ENCODE peak calls at places on chromosome 5, in six cellular contexts. One of them, this sample, is unnamed.

GRCh38 chr5:53038196-53038847 is 49.2 kb downstream of the ITGA2 start:
- DNase-seq in spleen: no peak
- DNase-seq in prostate gland: no peak
- DNase-seq in H1: no peak
- DNase-seq in stomach: no peak
- DNase-seq in GM23338: no peak
- DNase-seq in this sample: no peak

GRCh38 chr5:173868096-173868879 is 19.9 kb upstream of the CPEB4 start:
- DNase-seq in spleen: no peak
- DNase-seq in prostate gland: peak
- DNase-seq in H1: no peak
- DNase-seq in stomach: peak
- DNase-seq in GM23338: no peak
- DNase-seq in this sample: no peak

GRCh38 chr5:144971067-144971850 is 800.6 kb downstream of the KCTD16 start:
- DNase-seq in spleen: no peak
- DNase-seq in prostate gland: no peak
- DNase-seq in H1: no peak
- DNase-seq in stomach: no peak
- DNase-seq in GM23338: no peak
- DNase-seq in this sample: no peak

GRCh38 chr5:129459485-129460120 is 495 bp upstream of the ADAMTS19 start:
- DNase-seq in spleen: peak
- DNase-seq in prostate gland: no peak
- DNase-seq in H1: peak
- DNase-seq in stomach: no peak
- DNase-seq in GM23338: peak
- DNase-seq in this sample: no peak

GRCh38 chr5:61603211-61603908 is 271.3 kb downstream of the ZSWIM6 start:
- DNase-seq in spleen: no peak
- DNase-seq in prostate gland: peak
- DNase-seq in H1: no peak
- DNase-seq in stomach: no peak
- DNase-seq in GM23338: peak
- DNase-seq in this sample: no peak

GRCh38 chr5:91417219-91417618 is 34.1 kb upstream of the ARRDC3 start:
- DNase-seq in spleen: no peak
- DNase-seq in prostate gland: no peak
- DNase-seq in H1: no peak
- DNase-seq in stomach: no peak
- DNase-seq in GM23338: no peak
- DNase-seq in this sample: no peak

GRCh38 chr5:129363991-129364390 is 96.1 kb upstream of the ADAMTS19 start:
- DNase-seq in spleen: no peak
- DNase-seq in prostate gland: no peak
- DNase-seq in H1: no peak
- DNase-seq in stomach: no peak
- DNase-seq in GM23338: no peak
- DNase-seq in this sample: no peak

GRCh38 chr5:73170522-73170921 is 2.5 kb upstream of the TMEM174 start:
- DNase-seq in spleen: no peak
- DNase-seq in prostate gland: no peak
- DNase-seq in H1: peak
- DNase-seq in stomach: no peak
- DNase-seq in GM23338: peak
- DNase-seq in this sample: no peak

GRCh38 chr5:143515829-143516228 is 112.3 kb upstream of the NR3C1 start:
- DNase-seq in spleen: no peak
- DNase-seq in prostate gland: no peak
- DNase-seq in H1: no peak
- DNase-seq in stomach: no peak
- DNase-seq in GM23338: no peak
- DNase-seq in this sample: no peak

GRCh38 chr5:6510132-6510531 is 61.5 kb downstream of the UBE2QL1 start:
- DNase-seq in spleen: no peak
- DNase-seq in prostate gland: no peak
- DNase-seq in H1: no peak
- DNase-seq in stomach: no peak
- DNase-seq in GM23338: no peak
- DNase-seq in this sample: no peak

GRCh38 chr5:177605078-177605477 is 5.1 kb downstream of the B4GALT7 start:
- DNase-seq in spleen: no peak
- DNase-seq in prostate gland: no peak
- DNase-seq in H1: no peak
- DNase-seq in stomach: no peak
- DNase-seq in GM23338: no peak
- DNase-seq in this sample: no peak

GRCh38 chr5:131607418-131607817 is 27.6 kb downstream of the RAPGEF6 start:
- DNase-seq in spleen: no peak
- DNase-seq in prostate gland: no peak
- DNase-seq in H1: no peak
- DNase-seq in stomach: no peak
- DNase-seq in GM23338: no peak
- DNase-seq in this sample: no peak

GRCh38 chr5:4627887-4628286 is 512.2 kb upstream of the ADAMTS16 start:
- DNase-seq in spleen: no peak
- DNase-seq in prostate gland: no peak
- DNase-seq in H1: no peak
- DNase-seq in stomach: no peak
- DNase-seq in GM23338: no peak
- DNase-seq in this sample: no peak

GRCh38 chr5:27129926-27130325 is 91.5 kb upstream of the CDH9 start:
- DNase-seq in spleen: no peak
- DNase-seq in prostate gland: no peak
- DNase-seq in H1: no peak
- DNase-seq in stomach: no peak
- DNase-seq in GM23338: no peak
- DNase-seq in this sample: no peak

GRCh38 chr5:1195916-1196315 is 5.5 kb upstream of the SLC6A19 start:
- DNase-seq in spleen: no peak
- DNase-seq in prostate gland: no peak
- DNase-seq in H1: no peak
- DNase-seq in stomach: no peak
- DNase-seq in GM23338: no peak
- DNase-seq in this sample: no peak

GRCh38 chr5:172647341-172648007 is 6.4 kb downstream of the NEURL1B start:
- DNase-seq in spleen: no peak
- DNase-seq in prostate gland: no peak
- DNase-seq in H1: no peak
- DNase-seq in stomach: no peak
- DNase-seq in GM23338: no peak
- DNase-seq in this sample: no peak

GRCh38 chr5:55306641-55307382 is 682 bp downstream of the DHX29 start:
- DNase-seq in spleen: no peak
- DNase-seq in prostate gland: no peak
- DNase-seq in H1: no peak
- DNase-seq in stomach: no peak
- DNase-seq in GM23338: no peak
- DNase-seq in this sample: no peak

GRCh38 chr5:14739538-14739937 is 75.0 kb downstream of the OTULIN start:
- DNase-seq in spleen: no peak
- DNase-seq in prostate gland: no peak
- DNase-seq in H1: no peak
- DNase-seq in stomach: no peak
- DNase-seq in GM23338: no peak
- DNase-seq in this sample: no peak

GRCh38 chr5:143347698-143348344 is 55.7 kb downstream of the NR3C1 start:
- DNase-seq in spleen: no peak
- DNase-seq in prostate gland: no peak
- DNase-seq in H1: no peak
- DNase-seq in stomach: no peak
- DNase-seq in GM23338: no peak
- DNase-seq in this sample: no peak

GRCh38 chr5:181217805-181218065 is 5.3 kb upstream of the TRIM41 start:
- DNase-seq in spleen: peak
- DNase-seq in prostate gland: no peak
- DNase-seq in H1: no peak
- DNase-seq in stomach: no peak
- DNase-seq in GM23338: no peak
- DNase-seq in this sample: no peak

GRCh38 chr5:42715791-42716190 is 40.8 kb upstream of the CCDC152 start:
- DNase-seq in spleen: no peak
- DNase-seq in prostate gland: no peak
- DNase-seq in H1: no peak
- DNase-seq in stomach: no peak
- DNase-seq in GM23338: no peak
- DNase-seq in this sample: no peak

GRCh38 chr5:169395136-169395535 is 94.2 kb upstream of the SLIT3 start:
- DNase-seq in spleen: no peak
- DNase-seq in prostate gland: no peak
- DNase-seq in H1: no peak
- DNase-seq in stomach: no peak
- DNase-seq in GM23338: no peak
- DNase-seq in this sample: no peak

GRCh38 chr5:32852535-32852934 is 141.4 kb downstream of the NPR3 start:
- DNase-seq in spleen: no peak
- DNase-seq in prostate gland: no peak
- DNase-seq in H1: peak
- DNase-seq in stomach: no peak
- DNase-seq in GM23338: peak
- DNase-seq in this sample: no peak

GRCh38 chr5:57900356-57900944 is 417.8 kb upstream of the ACTBL2 start:
- DNase-seq in spleen: no peak
- DNase-seq in prostate gland: no peak
- DNase-seq in H1: no peak
- DNase-seq in stomach: no peak
- DNase-seq in GM23338: no peak
- DNase-seq in this sample: no peak

GRCh38 chr5:36264202-36264760 is 22.6 kb upstream of the NADK2 start:
- DNase-seq in spleen: no peak
- DNase-seq in prostate gland: no peak
- DNase-seq in H1: no peak
- DNase-seq in stomach: no peak
- DNase-seq in GM23338: no peak
- DNase-seq in this sample: no peak

GRCh38 chr5:135833521-135833920 is 942 bp upstream of the SLC25A48 start:
- DNase-seq in spleen: peak
- DNase-seq in prostate gland: no peak
- DNase-seq in H1: no peak
- DNase-seq in stomach: no peak
- DNase-seq in GM23338: no peak
- DNase-seq in this sample: no peak

GRCh38 chr5:147568710-147569109 is 58.8 kb upstream of the DPYSL3 start:
- DNase-seq in spleen: no peak
- DNase-seq in prostate gland: no peak
- DNase-seq in H1: no peak
- DNase-seq in stomach: no peak
- DNase-seq in GM23338: peak
- DNase-seq in this sample: no peak

GRCh38 chr5:146903789-146904188 is 25.2 kb upstream of the PPP2R2B start:
- DNase-seq in spleen: no peak
- DNase-seq in prostate gland: no peak
- DNase-seq in H1: no peak
- DNase-seq in stomach: no peak
- DNase-seq in GM23338: no peak
- DNase-seq in this sample: no peak

DNA sequence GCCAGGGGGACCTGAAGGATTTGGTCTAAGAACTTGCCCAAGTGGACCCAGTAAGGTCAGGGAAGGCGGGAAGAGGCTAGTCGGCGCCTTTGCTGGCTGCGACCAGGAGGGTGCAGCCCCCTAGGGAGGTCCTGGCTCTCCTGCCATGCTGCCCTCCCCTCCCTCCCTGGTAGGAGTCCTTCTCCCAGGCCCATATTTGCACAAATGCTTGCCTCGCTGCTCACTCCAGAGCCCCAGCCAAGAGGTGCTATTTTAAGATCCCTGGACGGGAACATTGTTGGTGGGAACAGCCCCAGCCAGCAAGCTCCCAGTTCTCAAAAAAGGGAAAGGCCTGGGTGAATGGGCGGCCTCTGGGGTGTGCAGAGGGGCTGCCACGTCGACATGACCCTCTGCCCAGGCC is 4.3 kb upstream of the IL17B start:
- DNase-seq in spleen: no peak
- DNase-seq in prostate gland: no peak
- DNase-seq in H1: no peak
- DNase-seq in stomach: no peak
- DNase-seq in GM23338: no peak
- DNase-seq in this sample: no peak
- TF ChIP-seq POLR2AphosphoS5 in spleen: no peak
- TF ChIP-seq POLR2AphosphoS5 in prostate gland: peak
- TF ChIP-seq POLR2AphosphoS5 in H1: no peak
- TF ChIP-seq POLR2AphosphoS5 in stomach: peak
- TF ChIP-seq POLR2AphosphoS5 in GM23338: no peak
- TF ChIP-seq POLR2AphosphoS5 in this sample: no peak

GRCh38 chr5:134142806-134143205 is 28.3 kb downstream of the TCF7 start:
- DNase-seq in spleen: peak
- DNase-seq in prostate gland: no peak
- DNase-seq in H1: peak
- DNase-seq in stomach: peak
- DNase-seq in GM23338: no peak
- DNase-seq in this sample: no peak
- TF ChIP-seq POLR2AphosphoS5 in spleen: peak
- TF ChIP-seq POLR2AphosphoS5 in prostate gland: no peak
- TF ChIP-seq POLR2AphosphoS5 in H1: peak
- TF ChIP-seq POLR2AphosphoS5 in stomach: no peak
- TF ChIP-seq POLR2AphosphoS5 in GM23338: no peak
- TF ChIP-seq POLR2AphosphoS5 in this sample: no peak

DNA sequence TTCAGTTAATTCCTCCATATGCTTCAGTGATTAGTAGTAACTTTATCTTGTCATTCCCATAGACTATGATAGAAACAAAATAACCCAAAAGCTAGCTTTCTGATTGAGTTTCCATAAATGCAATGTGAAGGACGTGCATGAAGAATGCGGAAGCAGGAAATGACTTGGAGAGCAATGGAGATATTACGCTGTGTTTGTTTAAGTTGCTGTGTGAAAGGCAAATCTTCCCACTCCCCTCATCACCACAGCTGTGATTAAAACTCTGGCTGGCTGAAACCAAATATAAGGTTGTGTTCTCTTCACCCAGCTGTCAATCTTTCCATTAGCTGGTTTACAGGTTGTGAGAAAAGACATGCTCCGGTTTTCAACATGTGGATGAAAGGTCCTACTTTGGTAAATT is 83.9 kb downstream of the NR2F1-AS1 start:
- DNase-seq in spleen: no peak
- DNase-seq in prostate gland: no peak
- DNase-seq in H1: no peak
- DNase-seq in stomach: no peak
- DNase-seq in GM23338: no peak
- DNase-seq in this sample: no peak
- TF ChIP-seq POLR2AphosphoS5 in spleen: no peak
- TF ChIP-seq POLR2AphosphoS5 in prostate gland: no peak
- TF ChIP-seq POLR2AphosphoS5 in H1: no peak
- TF ChIP-seq POLR2AphosphoS5 in stomach: no peak
- TF ChIP-seq POLR2AphosphoS5 in GM23338: no peak
- TF ChIP-seq POLR2AphosphoS5 in this sample: no peak

DNA sequence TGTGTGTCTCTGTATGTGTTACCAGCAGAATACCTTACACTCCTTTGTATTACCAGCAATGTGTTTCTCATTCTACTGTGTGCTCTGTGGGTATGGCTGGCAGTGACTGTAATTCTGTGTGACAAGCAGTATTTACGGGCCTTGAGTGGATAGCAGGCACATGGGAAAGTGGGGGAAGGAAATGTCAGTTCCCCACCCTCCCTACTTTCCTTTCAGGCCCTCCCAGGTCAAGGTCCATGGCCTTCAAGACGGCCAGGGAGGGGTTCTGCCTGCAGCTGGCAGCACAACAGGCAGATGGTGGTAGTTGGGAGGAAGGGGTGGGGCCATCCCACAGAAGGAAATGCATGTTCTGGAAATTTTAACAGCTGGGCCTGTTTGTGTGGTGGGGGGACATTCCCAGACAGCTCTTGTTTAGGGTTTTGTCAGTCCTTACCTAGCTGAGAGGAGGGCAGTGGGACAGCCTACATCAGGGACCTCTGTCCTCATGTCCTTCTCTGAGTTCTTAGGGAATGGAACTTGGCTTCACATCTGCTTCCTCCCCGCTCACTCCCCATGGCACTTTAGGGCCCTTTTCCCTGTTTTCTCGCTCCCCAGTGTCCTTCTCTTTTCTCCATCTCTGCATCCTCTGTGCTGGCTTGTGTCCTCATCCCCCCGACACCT is 14.6 kb upstream of the TNIP1 start:
- DNase-seq in spleen: no peak
- DNase-seq in prostate gland: no peak
- DNase-seq in H1: no peak
- DNase-seq in stomach: peak
- DNase-seq in GM23338: no peak
- DNase-seq in this sample: no peak
- TF ChIP-seq POLR2AphosphoS5 in spleen: no peak
- TF ChIP-seq POLR2AphosphoS5 in prostate gland: no peak
- TF ChIP-seq POLR2AphosphoS5 in H1: no peak
- TF ChIP-seq POLR2AphosphoS5 in stomach: no peak
- TF ChIP-seq POLR2AphosphoS5 in GM23338: no peak
- TF ChIP-seq POLR2AphosphoS5 in this sample: peak

This sample was measured in GM12891.